ENCODE peak calls at places on chromosomes 5 and 9, in four cellular contexts. O is SK-N-SH, F is K562, G is HepG2. B is an unnamed sample.

GRCh38 chr5:139513852-139514485 is 31.4 kb upstream of the STING1 start:
- DNase-seq in O (no peak), F (no peak), G (no peak), B (no peak)

GRCh38 chr5:177234761-177235315 is 68.7 kb downstream of the RAB24 start:
- DNase-seq in O (no peak), F (no peak), G (no peak), B (no peak)

GRCh38 chr5:117486879-117487391 is 912.3 kb upstream of the SEMA6A start:
- DNase-seq in O (no peak), F (no peak), G (no peak), B (no peak)

GRCh38 chr5:150780180-150780692 is 1.7 kb downstream of the SMIM3 start:
- DNase-seq in O (no peak), F (no peak), G (no peak), B (peak)

GRCh38 chr5:35877655-35878054 is 21.0 kb downstream of the IL7R start:
- DNase-seq in O (no peak), F (no peak), G (no peak), B (no peak)

GRCh38 chr9:112711050-112711689 is 6.7 kb downstream of the INIP start:
- DNase-seq in O (peak), F (peak), G (peak), B (no peak)

GRCh38 chr9:105466898-105467455 is 19.1 kb downstream of the FSD1L start:
- DNase-seq in O (no peak), F (no peak), G (no peak), B (no peak)

GRCh38 chr5:170053896-170054295 is 51.8 kb upstream of the FOXI1 start:
- DNase-seq in O (no peak), F (no peak), G (no peak), B (no peak)

GRCh38 chr5:142568271-142568995 is 117.5 kb downstream of the FGF1 start:
- DNase-seq in O (no peak), F (no peak), G (no peak), B (no peak)
- TF ChIP-seq MXI1 in O (no peak), F (no peak), G (no peak), B (no peak)

DNA sequence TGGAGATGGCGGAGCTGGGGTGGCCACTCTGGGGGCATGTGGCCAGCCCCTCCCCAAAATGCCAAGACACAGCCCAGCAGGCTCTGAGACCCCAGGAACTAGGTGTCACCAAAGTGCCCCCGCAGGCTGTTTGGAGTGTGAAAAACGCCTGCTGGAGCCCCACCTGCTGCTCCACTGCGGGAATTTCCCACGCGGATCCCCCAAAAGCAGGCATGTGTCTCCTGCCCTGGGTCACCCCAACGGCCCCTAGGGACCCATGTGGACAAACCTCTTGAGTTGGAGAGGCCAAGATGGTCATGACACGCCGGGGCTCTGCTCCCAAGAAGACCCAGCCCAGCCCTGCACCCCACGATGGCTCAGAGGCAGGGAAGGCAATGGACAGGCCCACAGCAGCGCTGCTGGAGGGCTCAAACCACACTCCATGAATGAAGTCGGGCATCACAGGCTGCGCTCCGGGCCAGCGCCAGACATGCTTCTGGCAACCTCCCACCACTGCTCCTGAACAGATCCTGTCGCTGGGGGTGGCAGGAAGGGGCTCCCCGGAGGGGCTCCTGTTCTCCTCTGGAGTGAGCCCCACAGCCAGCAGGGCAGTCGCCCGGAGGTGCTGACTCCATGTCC is 15.3 kb downstream of the NOTCH1 start:
- DNase-seq in O (no peak), F (no peak), G (no peak), B (no peak)
- TF ChIP-seq FOXM1 in O (no peak), F (no peak), G (no peak), B (no peak)

GRCh38 chr5:33046091-33046490 is 335.0 kb downstream of the NPR3 start:
- DNase-seq in O (no peak), F (no peak), G (no peak), B (no peak)
- TF ChIP-seq MXI1 in O (no peak), F (no peak), G (no peak), B (no peak)

GRCh38 chr5:15012061-15012460 is 140.5 kb upstream of the ANKH start:
- DNase-seq in O (no peak), F (no peak), G (no peak), B (no peak)

GRCh38 chr5:15009420-15009819 is 137.8 kb upstream of the ANKH start:
- DNase-seq in O (peak), F (peak), G (peak), B (no peak)

GRCh38 chr5:15010936-15011335 is 139.4 kb upstream of the ANKH start:
- DNase-seq in O (no peak), F (no peak), G (peak), B (no peak)

GRCh38 chr5:15014809-15015208 is 143.2 kb upstream of the ANKH start:
- DNase-seq in O (no peak), F (no peak), G (peak), B (no peak)

DNA sequence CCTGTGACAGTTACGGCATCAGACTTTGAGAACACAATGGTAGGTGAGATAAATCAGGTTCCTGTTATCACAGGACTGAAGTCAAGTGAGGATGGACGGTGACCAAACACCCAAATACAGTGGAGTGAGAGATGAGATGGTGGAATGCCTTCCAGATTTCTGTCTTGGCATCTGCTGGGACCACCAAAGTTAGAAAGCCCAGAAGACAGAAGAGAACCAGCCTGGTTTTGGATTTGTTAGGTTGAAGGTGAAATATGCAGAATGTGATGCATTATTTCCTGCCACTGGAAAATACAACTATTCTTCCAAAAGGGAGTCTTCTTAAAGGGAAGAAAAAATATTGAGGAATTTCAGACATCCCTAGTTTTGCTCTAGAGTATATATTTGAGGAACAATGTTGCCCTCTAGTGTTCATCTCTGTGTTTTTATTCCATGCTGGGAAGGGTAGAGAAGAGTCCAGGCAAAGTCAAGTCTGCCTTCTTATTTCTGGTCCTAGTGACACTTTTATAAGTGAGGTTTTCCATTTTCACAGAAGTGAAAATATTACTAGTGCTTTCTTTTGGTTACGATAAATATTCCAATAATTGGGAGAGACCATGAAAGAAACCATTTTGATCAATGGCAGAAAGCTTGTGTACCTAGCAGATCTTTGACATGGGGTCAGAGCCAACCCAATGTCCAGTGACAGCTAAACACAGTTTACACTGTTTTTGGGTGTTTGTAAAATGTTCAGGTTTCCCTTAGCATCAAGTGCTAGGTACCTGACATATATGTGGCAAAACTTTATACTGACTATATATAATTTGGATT is 142.3 kb upstream of the ANKH start:
- DNase-seq in O (peak), F (peak), G (peak), B (no peak)
- TF ChIP-seq FOXM1 in O (no peak), F (no peak), G (no peak), B (no peak)

DNA sequence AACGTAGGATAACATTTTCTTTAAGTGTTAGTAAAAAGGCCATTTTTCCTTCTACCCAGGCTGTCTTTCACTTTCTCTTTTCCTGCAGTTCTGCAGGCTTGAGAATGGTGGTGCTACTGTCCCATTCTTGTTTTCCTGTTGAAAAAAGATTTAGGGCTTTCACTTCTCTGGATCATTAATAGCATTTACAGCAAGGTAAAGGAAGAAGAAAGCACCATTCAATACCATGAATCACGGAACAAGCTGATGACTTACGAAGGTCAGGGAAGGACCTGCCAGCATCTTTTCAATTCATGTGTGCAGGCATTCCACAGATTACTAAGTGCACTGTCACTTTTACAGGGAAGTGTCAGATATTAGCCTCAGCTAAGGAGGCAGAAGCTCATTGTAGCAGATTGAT is 292.8 kb downstream of the YTHDC2 start:
- DNase-seq in O (no peak), F (no peak), G (no peak), B (no peak)
- TF ChIP-seq MXI1 in O (no peak), F (no peak), G (no peak), B (no peak)

GRCh38 chr5:43649256-43649655 is 46.3 kb downstream of the NNT start:
- DNase-seq in O (no peak), F (no peak), G (no peak), B (no peak)
- TF ChIP-seq FOXM1 in O (no peak), F (no peak), G (no peak), B (no peak)

GRCh38 chr9:126420643-126421564 is 94.3 kb downstream of the MVB12B start:
- DNase-seq in O (no peak), F (no peak), G (peak), B (no peak)
- TF ChIP-seq MXI1 in O (no peak), F (no peak), G (no peak), B (no peak)

DNA sequence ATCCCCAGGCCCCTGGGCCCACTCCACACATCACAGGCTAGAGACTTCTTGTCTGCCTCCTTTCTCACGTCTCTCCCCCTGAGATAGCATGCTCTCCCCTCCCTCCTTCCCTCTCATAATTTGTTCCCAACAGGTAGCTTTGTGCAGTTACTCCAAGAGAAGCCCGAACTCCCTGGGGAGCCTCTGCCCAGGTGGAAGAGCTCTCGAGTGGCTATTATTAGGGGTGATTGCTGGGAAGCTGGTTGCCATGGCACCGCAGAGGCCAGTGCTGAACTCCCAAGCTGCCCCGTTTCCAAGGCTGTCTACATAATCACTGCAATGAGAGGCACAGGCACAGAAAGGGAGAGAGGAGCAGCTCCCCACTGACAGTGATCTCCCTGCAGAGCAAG is 104.7 kb upstream of the GPR151 start:
- DNase-seq in O (no peak), F (no peak), G (no peak), B (no peak)
- TF ChIP-seq FOXM1 in O (no peak), F (no peak), G (no peak), B (no peak)

B was measured in GM12878.